ENCODE peak calls at places on chromosome 6, in five cellular contexts. C is activated CD4-positive, CD25-positive, alpha-beta regulatory T cell treated with anti-CD3 and anti-CD28 coated beads, Interleukin-2, amount 50 U/mL, for 72 hours; P is left ventricle myocardium superior; A is HS-5; H is omental fat pad. W is an unnamed sample.

GRCh38 chr6:168927026-168927425 is 326.6 kb downstream of the THBS2 start:
- DNase-seq in H (no peak), A (no peak), C (no peak), P (no peak), W (no peak)

GRCh38 chr6:73739097-73739496 is 43.1 kb downstream of the CD109 start:
- DNase-seq in P (no peak), H (no peak), C (no peak), A (no peak), W (no peak)

GRCh38 chr6:11172501-11173337 is 59.7 kb downstream of the NEDD9 start:
- DNase-seq in P (peak), H (peak), C (peak), A (no peak), W (peak)

GRCh38 chr6:37283268-37283667 is 25.3 kb upstream of the TMEM217 start:
- DNase-seq in C (no peak), A (no peak), P (no peak), H (no peak), W (no peak)

GRCh38 chr6:131949909-131950766 is 1.0 kb downstream of the CCN2 start:
- DNase-seq in H (no peak), P (peak), A (no peak), C (no peak), W (peak)

GRCh38 chr6:6859722-6860121 is 248.0 kb upstream of the RREB1 start:
- DNase-seq in P (no peak), A (no peak), H (no peak), C (no peak), W (no peak)

GRCh38 chr6:20056350-20056992 is 155.8 kb downstream of the MBOAT1 start:
- DNase-seq in C (no peak), H (no peak), A (peak), P (no peak), W (no peak)

GRCh38 chr6:56865081-56865875 is 89.6 kb upstream of the BEND6 start:
- DNase-seq in A (no peak), P (no peak), H (no peak), C (no peak), W (no peak)

GRCh38 chr6:144219056-144219685 is 66.0 kb upstream of the UTRN start:
- DNase-seq in P (no peak), A (no peak), C (no peak), H (no peak), W (no peak)

GRCh38 chr6:5190467-5190866 is 70.3 kb downstream of the LYRM4 start:
- DNase-seq in P (no peak), A (peak), C (no peak), H (no peak), W (no peak)

GRCh38 chr6:5128351-5128750 is 43.2 kb downstream of the PPP1R3G start:
- DNase-seq in P (no peak), H (no peak), A (no peak), C (no peak), W (no peak)

GRCh38 chr6:147978078-147978477 is 364.6 kb upstream of the SASH1 start:
- DNase-seq in H (no peak), C (no peak), P (no peak), A (no peak), W (no peak)

GRCh38 chr6:50816947-50817637 is 1.6 kb upstream of the TFAP2B start:
- DNase-seq in A (no peak), H (no peak), C (no peak), P (no peak), W (no peak)

W was measured in testis.